ENCODE peak calls at places on chromosome 16, in four cellular contexts. One of them, this sample, is unnamed.

GRCh38 chr16:30490210-30490609 is 17.7 kb downstream of the ITGAL start:
- DNase-seq in astrocyte of the cerebellum: no peak
- DNase-seq in fibroblast of mammary gland: no peak
- DNase-seq in cardiac fibroblast: no peak
- DNase-seq in this sample: no peak

GRCh38 chr16:58960484-58960883 is 226.4 kb upstream of the GOT2 start:
- DNase-seq in astrocyte of the cerebellum: no peak
- DNase-seq in cardiac fibroblast: no peak
- DNase-seq in fibroblast of mammary gland: no peak
- DNase-seq in this sample: no peak

GRCh38 chr16:64455275-64455674 is 666.6 kb downstream of the CDH11 start:
- DNase-seq in fibroblast of mammary gland: peak
- DNase-seq in astrocyte of the cerebellum: no peak
- DNase-seq in cardiac fibroblast: peak
- DNase-seq in this sample: no peak

GRCh38 chr16:69833357-69833781 is 71.2 kb downstream of the WWP2 start:
- DNase-seq in cardiac fibroblast: peak
- DNase-seq in astrocyte of the cerebellum: no peak
- DNase-seq in fibroblast of mammary gland: peak
- DNase-seq in this sample: no peak

GRCh38 chr16:2777231-2777902 is at the start of gene ELOB:
- DNase-seq in astrocyte of the cerebellum: peak
- DNase-seq in fibroblast of mammary gland: peak
- DNase-seq in cardiac fibroblast: peak
- DNase-seq in this sample: peak

GRCh38 chr16:80899804-80900592 is 95.6 kb upstream of the CDYL2 start:
- DNase-seq in fibroblast of mammary gland: peak
- DNase-seq in cardiac fibroblast: peak
- DNase-seq in astrocyte of the cerebellum: peak
- DNase-seq in this sample: no peak

GRCh38 chr16:15776572-15776971 is 80.3 kb downstream of the MYH11 start:
- DNase-seq in cardiac fibroblast: no peak
- DNase-seq in fibroblast of mammary gland: no peak
- DNase-seq in astrocyte of the cerebellum: no peak
- DNase-seq in this sample: no peak

GRCh38 chr16:22141746-22142145 is 20.6 kb upstream of the SDR42E2 start:
- DNase-seq in astrocyte of the cerebellum: no peak
- DNase-seq in cardiac fibroblast: peak
- DNase-seq in fibroblast of mammary gland: peak
- DNase-seq in this sample: no peak

GRCh38 chr16:10039220-10040096 is 142.8 kb downstream of the GRIN2A start:
- DNase-seq in astrocyte of the cerebellum: no peak
- DNase-seq in fibroblast of mammary gland: peak
- DNase-seq in cardiac fibroblast: no peak
- DNase-seq in this sample: no peak

GRCh38 chr16:17273142-17273561 is 197.6 kb downstream of the XYLT1 start:
- DNase-seq in cardiac fibroblast: peak
- DNase-seq in astrocyte of the cerebellum: peak
- DNase-seq in fibroblast of mammary gland: peak
- DNase-seq in this sample: peak

GRCh38 chr16:53211253-53211652 is 156.5 kb downstream of the CHD9 start:
- DNase-seq in cardiac fibroblast: no peak
- DNase-seq in astrocyte of the cerebellum: no peak
- DNase-seq in fibroblast of mammary gland: no peak
- DNase-seq in this sample: no peak

GRCh38 chr16:57372372-57373116 is at the start of gene CX3CL1:
- DNase-seq in cardiac fibroblast: no peak
- DNase-seq in fibroblast of mammary gland: peak
- DNase-seq in astrocyte of the cerebellum: peak
- DNase-seq in this sample: no peak

GRCh38 chr16:53744449-53744848 is 40.5 kb downstream of the FTO start:
- DNase-seq in astrocyte of the cerebellum: no peak
- DNase-seq in fibroblast of mammary gland: no peak
- DNase-seq in cardiac fibroblast: no peak
- DNase-seq in this sample: peak

GRCh38 chr16:71368958-71369357 is 10.4 kb downstream of the CALB2 start:
- DNase-seq in fibroblast of mammary gland: no peak
- DNase-seq in cardiac fibroblast: no peak
- DNase-seq in astrocyte of the cerebellum: no peak
- DNase-seq in this sample: no peak

GRCh38 chr16:80197790-80198201 is 343.0 kb upstream of the DYNLRB2 start:
- DNase-seq in astrocyte of the cerebellum: peak
- DNase-seq in fibroblast of mammary gland: peak
- DNase-seq in cardiac fibroblast: peak
- DNase-seq in this sample: no peak

DNA sequence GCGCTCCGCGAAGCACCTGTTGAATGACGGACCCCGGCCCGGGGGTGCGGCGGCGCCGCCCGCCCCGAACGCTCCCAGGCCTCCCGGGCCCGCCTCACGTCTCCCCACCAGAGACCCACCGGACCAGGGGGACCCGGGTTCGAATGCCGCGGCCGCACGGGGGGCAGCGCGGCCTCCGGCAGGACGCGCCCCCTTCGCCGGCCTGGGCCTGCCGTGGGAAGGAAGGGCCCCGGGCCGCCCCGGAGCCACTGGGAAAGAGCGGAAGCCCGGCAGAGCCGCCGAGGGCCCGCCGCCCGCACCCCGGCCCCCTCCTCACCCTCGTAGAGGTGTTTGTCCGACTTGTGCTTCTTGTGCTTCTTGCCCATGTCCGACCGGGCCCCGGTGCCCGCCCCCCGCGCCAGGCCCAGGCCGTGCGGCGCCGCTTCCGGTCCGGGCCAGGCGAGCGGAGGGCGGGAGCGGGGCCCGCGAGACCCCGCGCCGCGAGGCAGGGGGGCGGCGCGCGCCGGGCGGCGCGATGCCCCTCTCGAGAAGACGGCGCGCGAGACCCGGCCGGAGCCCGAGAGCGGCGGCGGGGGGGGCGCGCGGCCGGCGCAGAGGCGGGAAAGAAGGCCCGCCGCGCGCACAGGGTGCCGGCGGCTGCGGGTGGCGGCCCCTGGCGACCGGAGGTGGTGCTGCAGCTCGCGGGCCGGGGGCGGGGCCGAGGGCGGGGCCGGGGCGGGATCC is at the start of gene BRD7:
- DNase-seq in astrocyte of the cerebellum: no peak
- DNase-seq in fibroblast of mammary gland: peak
- DNase-seq in cardiac fibroblast: peak
- DNase-seq in this sample: peak
- TF ChIP-seq CTCF in astrocyte of the cerebellum: peak
- TF ChIP-seq CTCF in fibroblast of mammary gland: no peak
- TF ChIP-seq CTCF in cardiac fibroblast: peak
- TF ChIP-seq CTCF in this sample: no peak

DNA sequence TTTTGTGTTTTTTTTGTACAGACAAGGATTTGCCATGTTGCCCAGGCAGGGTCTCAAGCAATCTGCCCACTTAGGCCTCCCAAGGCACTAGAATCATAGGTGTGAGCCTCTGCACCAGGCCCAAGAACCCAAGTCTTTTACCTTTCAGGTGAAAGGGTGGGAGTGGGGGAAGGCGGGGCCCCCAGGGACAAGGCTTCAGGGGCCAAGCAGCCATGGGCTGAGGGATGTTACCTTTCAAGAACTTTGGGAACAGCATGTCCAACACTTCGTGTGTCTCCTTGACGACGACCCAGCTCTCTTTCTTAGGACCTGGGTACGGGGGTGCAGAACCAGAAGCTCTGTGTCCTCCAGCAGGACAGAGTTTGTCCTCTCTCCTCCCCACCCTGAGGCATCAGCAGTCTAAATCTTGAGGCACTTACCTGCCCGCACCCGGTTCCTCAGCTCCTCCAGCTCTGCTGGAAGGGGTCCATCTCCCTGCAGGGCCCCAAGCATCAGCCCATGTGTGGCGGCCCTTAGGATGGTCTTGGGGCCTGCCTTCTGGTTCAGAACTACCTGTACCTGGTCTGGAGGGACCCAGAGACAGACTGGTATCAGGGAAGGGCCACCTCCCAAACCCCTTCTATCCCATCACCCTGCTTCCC is 9.0 kb downstream of the SLC5A2 start:
- DNase-seq in fibroblast of mammary gland: no peak
- DNase-seq in astrocyte of the cerebellum: no peak
- DNase-seq in cardiac fibroblast: no peak
- DNase-seq in this sample: no peak
- TF ChIP-seq CTCF in fibroblast of mammary gland: no peak
- TF ChIP-seq CTCF in astrocyte of the cerebellum: no peak
- TF ChIP-seq CTCF in cardiac fibroblast: no peak
- TF ChIP-seq CTCF in this sample: no peak

DNA sequence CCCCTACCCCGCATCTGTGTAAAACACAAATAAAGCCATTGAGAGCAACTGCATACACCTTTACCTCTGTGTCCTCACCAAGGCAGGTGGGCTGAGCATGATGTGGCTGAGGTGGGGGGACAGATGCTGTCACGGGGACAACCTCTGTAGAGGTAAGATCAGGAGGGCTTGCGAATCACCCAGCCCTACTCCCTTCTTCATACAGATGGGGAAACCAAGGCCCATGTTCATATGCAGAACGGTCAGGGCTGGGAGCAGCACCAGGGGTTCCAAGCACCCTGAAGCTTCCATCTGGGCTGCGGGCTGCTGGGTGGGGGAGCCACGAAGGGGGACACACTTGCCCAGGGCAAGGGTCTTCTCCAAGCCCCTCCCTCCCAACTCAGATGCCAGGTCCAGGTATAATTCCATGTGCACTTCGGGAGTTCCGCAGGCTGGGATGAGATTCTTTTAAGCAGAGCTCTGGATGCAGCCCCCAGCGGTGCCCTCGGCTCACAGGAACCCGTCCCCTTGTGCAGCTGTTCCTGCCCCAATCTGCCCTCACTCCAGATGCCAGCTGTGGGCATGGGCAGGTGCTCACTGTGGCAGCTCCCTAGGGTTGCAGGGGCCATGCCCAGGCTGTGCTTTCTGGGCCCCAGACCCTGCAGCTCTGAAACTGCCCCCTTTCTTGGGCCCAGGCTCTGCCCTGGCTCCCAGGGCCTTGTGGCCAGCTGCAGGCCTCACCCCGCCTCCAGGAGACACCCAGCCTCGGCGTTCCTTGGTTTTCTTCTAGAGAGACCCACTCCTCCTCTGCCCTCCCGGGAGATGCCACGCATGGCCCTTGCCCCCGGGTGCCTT is 9.6 kb downstream of the CTRB1 start:
- DNase-seq in fibroblast of mammary gland: no peak
- DNase-seq in cardiac fibroblast: no peak
- DNase-seq in astrocyte of the cerebellum: no peak
- DNase-seq in this sample: no peak
- TF ChIP-seq CTCF in fibroblast of mammary gland: no peak
- TF ChIP-seq CTCF in cardiac fibroblast: no peak
- TF ChIP-seq CTCF in astrocyte of the cerebellum: no peak
- TF ChIP-seq CTCF in this sample: no peak

GRCh38 chr16:1556254-1556653 is 22.8 kb downstream of the TMEM204 start:
- DNase-seq in fibroblast of mammary gland: no peak
- DNase-seq in astrocyte of the cerebellum: no peak
- DNase-seq in cardiac fibroblast: no peak
- DNase-seq in this sample: no peak
- TF ChIP-seq CTCF in fibroblast of mammary gland: no peak
- TF ChIP-seq CTCF in astrocyte of the cerebellum: no peak
- TF ChIP-seq CTCF in cardiac fibroblast: no peak
- TF ChIP-seq CTCF in this sample: no peak

This sample was measured in activated CD8-positive, alpha-beta T cell treated with anti-CD3 and anti-CD28 coated beads for 36 hours.